ENCODE peak calls at places on chromosomes 16 and 17, in four cellular contexts. One of them, this sample, is unnamed.

GRCh38 chr16:79186196-79186595 is 414.3 kb downstream of the MAF start:
- DNase-seq in Daoy: no peak
- DNase-seq in activated CD4-positive, alpha-beta T cell treated with anti-CD3 and anti-CD28 coated beads, Interleukin-2, amount 50 U/mL, for 1 hour: no peak
- DNase-seq in Calu3: no peak
- DNase-seq in this sample: no peak

GRCh38 chr17:35080536-35080935 is 17.0 kb upstream of the RFFL start:
- DNase-seq in Daoy: no peak
- DNase-seq in activated CD4-positive, alpha-beta T cell treated with anti-CD3 and anti-CD28 coated beads, Interleukin-2, amount 50 U/mL, for 1 hour: no peak
- DNase-seq in Calu3: no peak
- DNase-seq in this sample: no peak

GRCh38 chr17:65109543-65109942 is 27.6 kb upstream of the RGS9 start:
- DNase-seq in Daoy: no peak
- DNase-seq in activated CD4-positive, alpha-beta T cell treated with anti-CD3 and anti-CD28 coated beads, Interleukin-2, amount 50 U/mL, for 1 hour: no peak
- DNase-seq in Calu3: no peak
- DNase-seq in this sample: no peak

GRCh38 chr16:8880839-8881510 is 1.2 kb upstream of the LITAFD start:
- DNase-seq in Daoy: no peak
- DNase-seq in activated CD4-positive, alpha-beta T cell treated with anti-CD3 and anti-CD28 coated beads, Interleukin-2, amount 50 U/mL, for 1 hour: no peak
- DNase-seq in Calu3: no peak
- DNase-seq in this sample: no peak

GRCh38 chr17:76528528-76529223 is 8.8 kb downstream of the CYGB start:
- DNase-seq in Daoy: peak; percentile 31
- DNase-seq in activated CD4-positive, alpha-beta T cell treated with anti-CD3 and anti-CD28 coated beads, Interleukin-2, amount 50 U/mL, for 1 hour: no peak
- DNase-seq in Calu3: no peak
- DNase-seq in this sample: peak; percentile 73

GRCh38 chr16:9128346-9129342 is 37.2 kb downstream of the HAPSTR1 start:
- DNase-seq in Daoy: no peak
- DNase-seq in activated CD4-positive, alpha-beta T cell treated with anti-CD3 and anti-CD28 coated beads, Interleukin-2, amount 50 U/mL, for 1 hour: no peak
- DNase-seq in Calu3: no peak
- DNase-seq in this sample: no peak

GRCh38 chr17:54784305-54784704 is 116.3 kb upstream of the TOM1L1 start:
- DNase-seq in Daoy: no peak
- DNase-seq in activated CD4-positive, alpha-beta T cell treated with anti-CD3 and anti-CD28 coated beads, Interleukin-2, amount 50 U/mL, for 1 hour: no peak
- DNase-seq in Calu3: no peak
- DNase-seq in this sample: no peak

GRCh38 chr17:50631195-50631907 is 3.3 kb upstream of the ABCC3 start:
- DNase-seq in Daoy: peak; percentile 36
- DNase-seq in activated CD4-positive, alpha-beta T cell treated with anti-CD3 and anti-CD28 coated beads, Interleukin-2, amount 50 U/mL, for 1 hour: no peak
- DNase-seq in Calu3: no peak
- DNase-seq in this sample: peak; percentile 94

GRCh38 chr16:86334062-86334461 is 176.3 kb upstream of the FOXF1 start:
- DNase-seq in Daoy: no peak
- DNase-seq in activated CD4-positive, alpha-beta T cell treated with anti-CD3 and anti-CD28 coated beads, Interleukin-2, amount 50 U/mL, for 1 hour: no peak
- DNase-seq in Calu3: no peak
- DNase-seq in this sample: no peak

GRCh38 chr16:78441298-78441697 is 341.8 kb downstream of the WWOX start:
- DNase-seq in Daoy: no peak
- DNase-seq in activated CD4-positive, alpha-beta T cell treated with anti-CD3 and anti-CD28 coated beads, Interleukin-2, amount 50 U/mL, for 1 hour: no peak
- DNase-seq in Calu3: no peak
- DNase-seq in this sample: no peak

GRCh38 chr16:88854306-88855111 is 2.2 kb downstream of the GALNS start:
- DNase-seq in Daoy: no peak
- DNase-seq in activated CD4-positive, alpha-beta T cell treated with anti-CD3 and anti-CD28 coated beads, Interleukin-2, amount 50 U/mL, for 1 hour: peak; percentile 17
- DNase-seq in Calu3: no peak
- DNase-seq in this sample: no peak

GRCh38 chr16:27917953-27918352 is 145.6 kb downstream of the GSG1L start:
- DNase-seq in Daoy: no peak
- DNase-seq in activated CD4-positive, alpha-beta T cell treated with anti-CD3 and anti-CD28 coated beads, Interleukin-2, amount 50 U/mL, for 1 hour: no peak
- DNase-seq in Calu3: no peak
- DNase-seq in this sample: no peak

GRCh38 chr17:77736207-77736600 is 222.3 kb upstream of the TNRC6C start:
- DNase-seq in Daoy: no peak
- DNase-seq in activated CD4-positive, alpha-beta T cell treated with anti-CD3 and anti-CD28 coated beads, Interleukin-2, amount 50 U/mL, for 1 hour: no peak
- DNase-seq in Calu3: no peak
- DNase-seq in this sample: no peak

GRCh38 chr17:44733753-44734152 is 25.0 kb upstream of the ADAM11 start:
- DNase-seq in Daoy: no peak
- DNase-seq in activated CD4-positive, alpha-beta T cell treated with anti-CD3 and anti-CD28 coated beads, Interleukin-2, amount 50 U/mL, for 1 hour: no peak
- DNase-seq in Calu3: peak; percentile 45
- DNase-seq in this sample: no peak

GRCh38 chr17:82956726-82957468 is 117.1 kb upstream of the ZNF750 start:
- DNase-seq in Daoy: no peak
- DNase-seq in activated CD4-positive, alpha-beta T cell treated with anti-CD3 and anti-CD28 coated beads, Interleukin-2, amount 50 U/mL, for 1 hour: no peak
- DNase-seq in Calu3: no peak
- DNase-seq in this sample: peak; percentile 85

GRCh38 chr17:14793237-14793636 is 471.9 kb downstream of the PMP22 start:
- DNase-seq in Daoy: peak; percentile 58
- DNase-seq in activated CD4-positive, alpha-beta T cell treated with anti-CD3 and anti-CD28 coated beads, Interleukin-2, amount 50 U/mL, for 1 hour: no peak
- DNase-seq in Calu3: no peak
- DNase-seq in this sample: peak; percentile 68

GRCh38 chr17:31654936-31655335 is 204.1 kb downstream of the COPRS start:
- DNase-seq in Daoy: peak; percentile 78
- DNase-seq in activated CD4-positive, alpha-beta T cell treated with anti-CD3 and anti-CD28 coated beads, Interleukin-2, amount 50 U/mL, for 1 hour: no peak
- DNase-seq in Calu3: peak; percentile 58
- DNase-seq in this sample: peak; percentile 22

GRCh38 chr17:33241390-33241789 is 51.7 kb downstream of the ASIC2 start:
- DNase-seq in Daoy: peak; percentile 27
- DNase-seq in activated CD4-positive, alpha-beta T cell treated with anti-CD3 and anti-CD28 coated beads, Interleukin-2, amount 50 U/mL, for 1 hour: no peak
- DNase-seq in Calu3: no peak
- DNase-seq in this sample: no peak

GRCh38 chr16:30565526-30565925 is 6.0 kb downstream of the ZNF688 start:
- DNase-seq in Daoy: no peak
- DNase-seq in activated CD4-positive, alpha-beta T cell treated with anti-CD3 and anti-CD28 coated beads, Interleukin-2, amount 50 U/mL, for 1 hour: no peak
- DNase-seq in Calu3: no peak
- DNase-seq in this sample: no peak

GRCh38 chr17:8062807-8063483 is 24.1 kb downstream of the ALOX15B start:
- DNase-seq in Daoy: no peak
- DNase-seq in activated CD4-positive, alpha-beta T cell treated with anti-CD3 and anti-CD28 coated beads, Interleukin-2, amount 50 U/mL, for 1 hour: no peak
- DNase-seq in Calu3: no peak
- DNase-seq in this sample: peak; percentile 48

GRCh38 chr17:64160378-64160777 is 30.4 kb upstream of the ERN1 start:
- DNase-seq in Daoy: no peak
- DNase-seq in activated CD4-positive, alpha-beta T cell treated with anti-CD3 and anti-CD28 coated beads, Interleukin-2, amount 50 U/mL, for 1 hour: no peak
- DNase-seq in Calu3: no peak
- DNase-seq in this sample: no peak

GRCh38 chr16:85334718-85335583 is 222.7 kb upstream of the CIBAR2 start:
- DNase-seq in Daoy: no peak
- DNase-seq in activated CD4-positive, alpha-beta T cell treated with anti-CD3 and anti-CD28 coated beads, Interleukin-2, amount 50 U/mL, for 1 hour: no peak
- DNase-seq in Calu3: peak; percentile 39
- DNase-seq in this sample: peak; percentile 70

GRCh38 chr17:5049314-5049819 is 14.1 kb upstream of the SLC52A1 start:
- DNase-seq in Daoy: no peak
- DNase-seq in activated CD4-positive, alpha-beta T cell treated with anti-CD3 and anti-CD28 coated beads, Interleukin-2, amount 50 U/mL, for 1 hour: peak; percentile 71
- DNase-seq in Calu3: no peak
- DNase-seq in this sample: no peak

GRCh38 chr17:82927311-82927660 is 87.5 kb upstream of the ZNF750 start:
- DNase-seq in Daoy: no peak
- DNase-seq in activated CD4-positive, alpha-beta T cell treated with anti-CD3 and anti-CD28 coated beads, Interleukin-2, amount 50 U/mL, for 1 hour: no peak
- DNase-seq in Calu3: no peak
- DNase-seq in this sample: peak; percentile 75